ENCODE peak calls at places on chromosomes 11 and 22, in six cellular contexts. G is suprapubic skin, O is A549, T is glutamatergic neuron, R is K562, V is dorsolateral prefrontal cortex. Y is an unnamed sample.

GRCh38 chr11:127998421-127998820 is 588.9 kb downstream of the ETS1 start:
- DNase-seq in G (no peak), O (no peak), T (no peak), R (no peak), V (no peak), Y (no peak)

GRCh38 chr11:111702623-111703022 is 63.6 kb downstream of the PPP2R1B start:
- DNase-seq in G (no peak), O (no peak), T (no peak), R (no peak), V (no peak), Y (no peak)

GRCh38 chr11:45834298-45834756 is 12.9 kb upstream of the CRY2 start:
- DNase-seq in G (peak; percentile 11), O (no peak), T (no peak), R (no peak), V (no peak), Y (no peak)

GRCh38 chr11:13494051-13494450 is 1.7 kb downstream of the PTH start:
- DNase-seq in G (no peak), O (no peak), T (no peak), R (no peak), V (no peak), Y (no peak)

GRCh38 chr11:34308821-34309585 is 48.8 kb downstream of the ABTB2 start:
- DNase-seq in G (no peak), O (no peak), T (no peak), R (no peak), V (no peak), Y (no peak)

GRCh38 chr11:112661571-112661970 is 299.6 kb upstream of the NCAM1 start:
- DNase-seq in G (no peak), O (no peak), T (no peak), R (no peak), V (no peak), Y (no peak)

GRCh38 chr11:132258865-132259264 is 888.5 kb downstream of the NTM start:
- DNase-seq in G (no peak), O (no peak), T (no peak), R (no peak), V (no peak), Y (no peak)

GRCh38 chr11:128580612-128581011 is 6.7 kb downstream of the ETS1 start:
- DNase-seq in G (no peak), O (no peak), T (no peak), R (no peak), V (no peak), Y (no peak)

GRCh38 chr11:130070829-130071205 is 1.1 kb downstream of the APLP2 start:
- DNase-seq in G (peak; percentile 62), O (peak; percentile 4), T (no peak), R (no peak), V (no peak), Y (no peak)

GRCh38 chr11:13260196-13260962 is 17.2 kb upstream of the BMAL1 start:
- DNase-seq in G (no peak), O (no peak), T (no peak), R (no peak), V (no peak), Y (no peak)

GRCh38 chr22:43092085-43092484 is 2.9 kb upstream of the TTLL1 start:
- DNase-seq in G (no peak), O (no peak), T (no peak), R (no peak), V (no peak), Y (no peak)

GRCh38 chr11:65479184-65480145 is 19.4 kb upstream of the MALAT1 start:
- DNase-seq in G (peak; percentile 79), O (peak; percentile 56), T (peak; percentile 43), R (no peak), V (no peak), Y (no peak)

GRCh38 chr22:20748820-20749428 is 25.0 kb upstream of the SERPIND1 start:
- DNase-seq in G (no peak), O (no peak), T (no peak), R (no peak), V (no peak), Y (no peak)

GRCh38 chr11:66082936-66083698 is 13.0 kb downstream of the PACS1 start:
- DNase-seq in G (no peak), O (no peak), T (no peak), R (peak; percentile 19), V (no peak), Y (no peak)

GRCh38 chr22:42368379-42369249 is 63.6 kb downstream of the NFAM1 start:
- DNase-seq in G (peak; percentile 82), O (no peak), T (peak; percentile 48), R (peak; percentile 24), V (no peak), Y (no peak)

GRCh38 chr11:79503028-79503427 is 62.2 kb upstream of the TENM4 start:
- DNase-seq in G (no peak), O (no peak), T (no peak), R (no peak), V (no peak), Y (no peak)

GRCh38 chr22:22031571-22031970 is 49.0 kb upstream of the TOP3B start:
- DNase-seq in G (no peak), O (no peak), T (no peak), R (no peak), V (no peak), Y (no peak)

GRCh38 chr11:68704887-68705286 is 20.5 kb downstream of the GAL start:
- DNase-seq in G (no peak), O (no peak), T (no peak), R (no peak), V (no peak), Y (no peak)

GRCh38 chr22:22767876-22768602 is 119.6 kb upstream of the IGLL5 start:
- DNase-seq in G (no peak), O (no peak), T (no peak), R (peak; percentile 90), V (no peak), Y (peak; percentile 31)

GRCh38 chr22:38454011-38454360 is 1.0 kb downstream of the KCNJ4 start:
- DNase-seq in G (no peak), O (no peak), T (no peak), R (no peak), V (no peak), Y (no peak)

DNA sequence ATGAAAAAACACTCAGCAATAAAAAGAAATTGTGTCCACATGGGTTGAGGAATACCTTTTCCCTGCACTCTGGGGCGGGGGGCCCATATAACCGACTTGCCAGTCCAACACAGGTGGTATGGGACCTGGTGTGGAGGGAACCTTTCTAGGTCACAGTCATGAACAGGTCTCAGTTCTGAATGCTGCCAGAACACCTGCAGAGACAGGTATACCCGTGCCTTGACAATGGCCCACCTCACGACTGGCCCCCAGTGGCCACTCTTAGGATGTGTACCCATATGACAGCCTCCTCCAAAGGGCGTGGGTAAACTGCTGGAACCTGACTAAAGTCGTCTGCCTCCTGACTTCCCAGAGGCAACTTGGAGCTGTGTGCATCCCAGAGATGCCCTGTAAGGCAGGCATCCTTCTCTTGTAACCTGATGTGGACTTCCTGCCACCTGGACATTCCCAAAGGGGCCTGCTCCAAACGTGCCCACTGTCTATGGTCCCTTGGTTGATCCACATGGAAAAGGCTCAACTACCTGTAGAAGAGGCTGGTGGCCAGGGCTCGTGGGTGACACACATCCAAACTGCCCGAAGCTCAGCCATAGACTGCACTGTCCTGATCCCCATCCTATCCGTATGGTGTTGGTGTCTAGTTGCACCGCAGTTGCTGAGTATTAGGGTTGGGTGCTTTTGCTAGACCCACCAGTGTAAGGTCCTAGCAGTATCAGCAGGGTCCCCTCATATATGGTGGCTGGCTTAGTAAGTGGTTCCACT is 859.3 kb downstream of the BRD1 start:
- DNase-seq in G (peak; percentile 16), O (no peak), T (no peak), R (peak; percentile 17), V (peak; percentile 22), Y (peak; percentile 63)
- TF ChIP-seq CTCF in G (no peak), O (peak; percentile 12), T (no peak), R (peak; percentile 37), V (peak; percentile 32), Y (peak; percentile 67)

GRCh38 chr11:100841711-100842407 is 154.8 kb downstream of the ARHGAP42 start:
- DNase-seq in G (no peak), O (no peak), T (no peak), R (no peak), V (no peak), Y (no peak)
- TF ChIP-seq CTCF in G (no peak), O (peak; percentile 4), T (no peak), R (no peak), V (no peak), Y (no peak)

GRCh38 chr22:45757936-45758335 is 86.3 kb downstream of the ATXN10 start:
- DNase-seq in G (no peak), O (no peak), T (no peak), R (no peak), V (no peak), Y (no peak)

GRCh38 chr22:45756558-45756957 is 84.9 kb downstream of the ATXN10 start:
- DNase-seq in G (no peak), O (no peak), T (no peak), R (no peak), V (no peak), Y (no peak)

GRCh38 chr22:45754822-45755221 is 83.2 kb downstream of the ATXN10 start:
- DNase-seq in G (no peak), O (no peak), T (no peak), R (no peak), V (no peak), Y (no peak)

GRCh38 chr22:45758603-45759002 is 87.0 kb downstream of the ATXN10 start:
- DNase-seq in G (no peak), O (no peak), T (no peak), R (no peak), V (no peak), Y (no peak)

DNA sequence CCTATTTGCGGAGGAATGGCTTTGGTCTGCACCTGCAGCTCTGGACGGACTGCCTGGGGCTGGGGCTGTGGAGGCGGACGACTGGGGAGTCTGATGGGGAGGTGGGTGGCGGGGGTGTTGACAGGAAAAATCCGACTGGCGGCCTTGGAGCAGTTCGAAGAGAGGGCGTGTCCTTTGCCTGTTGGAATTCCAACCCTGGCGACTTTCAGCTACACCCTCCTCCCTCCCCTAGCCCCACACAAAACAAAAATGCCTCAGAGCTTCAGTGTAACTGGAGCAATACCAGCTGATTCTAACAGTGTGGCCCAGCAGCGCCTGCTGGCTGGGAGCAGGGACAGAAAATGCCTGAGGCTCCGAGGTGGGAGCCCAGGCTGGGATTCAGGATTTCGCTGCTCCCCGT is 85.4 kb downstream of the ATXN10 start:
- DNase-seq in G (no peak), O (no peak), T (no peak), R (no peak), V (no peak), Y (no peak)
- TF ChIP-seq CTCF in G (no peak), O (no peak), T (no peak), R (no peak), V (peak; percentile 26), Y (no peak)

DNA sequence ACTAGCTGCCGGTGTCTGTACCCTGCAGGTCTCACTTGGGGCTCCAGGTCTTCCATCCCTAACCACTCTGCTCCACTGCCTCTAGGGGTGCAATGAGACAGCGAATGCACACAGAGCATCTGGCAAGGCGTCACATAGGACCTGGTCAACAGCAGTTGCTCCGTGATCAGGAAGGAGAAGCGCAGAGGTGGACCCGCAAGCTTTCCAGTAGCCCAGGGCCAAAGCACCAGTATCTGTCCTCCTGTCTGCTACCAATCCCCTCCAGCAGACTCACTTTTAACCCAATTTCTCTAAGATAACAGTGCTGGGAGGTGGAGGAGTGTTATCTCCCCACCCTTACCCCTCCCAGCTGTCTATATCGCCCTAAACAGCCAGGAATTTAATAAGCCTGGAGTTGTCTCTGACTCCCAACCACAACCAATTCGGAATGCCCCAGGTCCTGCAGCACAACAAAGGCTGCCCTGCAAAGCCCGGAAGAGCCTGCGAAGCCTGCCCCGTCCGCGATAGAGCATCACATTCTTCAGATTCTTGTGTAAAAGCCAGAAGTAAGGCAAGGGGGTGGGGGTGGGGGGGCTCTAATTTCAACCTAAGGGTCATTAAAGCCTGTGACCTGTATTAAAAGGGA is 19.3 kb downstream of the MYH9 start:
- DNase-seq in G (no peak), O (no peak), T (no peak), R (peak; percentile 77), V (no peak), Y (no peak)
- TF ChIP-seq CTCF in G (no peak), O (no peak), T (no peak), R (peak; percentile 44), V (no peak), Y (no peak)